ENCODE peak calls at places on chromosomes 3 and 15, in nine cellular contexts. M, Q, S, O, T, F, I, A and W are unnamed samples.

GRCh38 chr15:84983299-84983698 is 1.6 kb downstream of the PDE8A start:
- DNase-seq in M (no peak), Q (no peak), S (no peak), O (no peak), T (no peak), F (no peak), I (no peak), A (no peak), W (no peak)

GRCh38 chr3:50567386-50568182 is at the start of gene C3orf18:
- DNase-seq in M (peak), Q (peak), S (peak), O (peak), T (peak), F (peak), I (peak), A (peak), W (peak)

GRCh38 chr3:133097214-133097613 is 59.0 kb downstream of the TMEM108 start:
- DNase-seq in M (no peak), Q (no peak), S (no peak), O (peak), T (no peak), F (peak), I (peak), A (no peak), W (no peak)

GRCh38 chr3:184481924-184482671 is 79.5 kb upstream of the EPHB3 start:
- DNase-seq in M (no peak), Q (no peak), S (no peak), O (no peak), T (no peak), F (no peak), I (no peak), A (no peak), W (no peak)

GRCh38 chr3:95200384-95200783 is 1137.5 kb downstream of the NSUN3 start:
- DNase-seq in M (no peak), Q (no peak), S (no peak), O (no peak), T (no peak), F (no peak), I (no peak), A (no peak), W (no peak)

GRCh38 chr15:70854669-70854976 is 666 bp upstream of the LARP6 start:
- DNase-seq in M (no peak), Q (no peak), S (no peak), O (peak), T (no peak), F (peak), I (peak), A (no peak), W (peak)

GRCh38 chr3:129577925-129578742 is 28.3 kb downstream of the PLXND1 start:
- DNase-seq in M (no peak), Q (no peak), S (no peak), O (no peak), T (no peak), F (no peak), I (no peak), A (no peak), W (no peak)

GRCh38 chr3:191066669-191067068 is 132.4 kb upstream of the OSTN start:
- DNase-seq in M (no peak), Q (no peak), S (no peak), O (peak), T (no peak), F (peak), I (peak), A (no peak), W (peak)

GRCh38 chr15:63918901-63919348 is 85.2 kb upstream of the HERC1 start:
- DNase-seq in M (no peak), Q (no peak), S (no peak), O (no peak), T (no peak), F (no peak), I (no peak), A (no peak), W (no peak)

GRCh38 chr3:16813336-16813735 is 71.4 kb upstream of the PLCL2 start:
- DNase-seq in M (no peak), Q (no peak), S (no peak), O (no peak), T (no peak), F (peak), I (no peak), A (no peak), W (no peak)

GRCh38 chr15:74531144-74531811 is 9.7 kb upstream of the ARID3B start:
- DNase-seq in M (no peak), Q (no peak), S (no peak), O (peak), T (peak), F (peak), I (peak), A (no peak), W (no peak)

GRCh38 chr15:24956131-24956838 is 1.5 kb downstream of the SNRPN start:
- DNase-seq in M (peak), Q (peak), S (peak), O (peak), T (peak), F (peak), I (peak), A (peak), W (peak)

GRCh38 chr3:164332856-164333802 is 745.2 kb downstream of the SI start:
- DNase-seq in M (no peak), Q (no peak), S (no peak), O (no peak), T (peak), F (no peak), I (peak), A (no peak), W (no peak)

GRCh38 chr15:28019594-28020320 is 79.4 kb downstream of the OCA2 start:
- DNase-seq in M (no peak), Q (peak), S (no peak), O (no peak), T (peak), F (no peak), I (no peak), A (no peak), W (no peak)

GRCh38 chr3:159839561-159840379 is 148.9 kb upstream of the IL12A start:
- DNase-seq in M (no peak), Q (peak), S (no peak), O (no peak), T (peak), F (no peak), I (no peak), A (no peak), W (no peak)

GRCh38 chr15:88704791-88705768 is 66.3 kb downstream of the ISG20 start:
- DNase-seq in M (peak), Q (no peak), S (no peak), O (peak), T (peak), F (peak), I (peak), A (no peak), W (no peak)

GRCh38 chr15:70036585-70037343 is 61.0 kb downstream of the TLE3 start:
- DNase-seq in M (no peak), Q (no peak), S (no peak), O (no peak), T (no peak), F (no peak), I (no peak), A (peak), W (peak)

GRCh38 chr3:75136100-75136897 is 521.8 kb upstream of the CNTN3 start:
- DNase-seq in M (no peak), Q (no peak), S (no peak), O (no peak), T (no peak), F (no peak), I (no peak), A (no peak), W (no peak)

GRCh38 chr3:75138345-75138744 is 523.9 kb upstream of the CNTN3 start:
- DNase-seq in M (no peak), Q (no peak), S (no peak), O (no peak), T (no peak), F (no peak), I (no peak), A (no peak), W (no peak)

GRCh38 chr3:75144396-75144795 is 519.7 kb upstream of the FRG2C start:
- DNase-seq in M (no peak), Q (no peak), S (no peak), O (no peak), T (no peak), F (no peak), I (no peak), A (no peak), W (no peak)

GRCh38 chr3:75140904-75141615 is 523.1 kb upstream of the FRG2C start:
- DNase-seq in M (no peak), Q (no peak), S (no peak), O (no peak), T (no peak), F (no peak), I (no peak), A (no peak), W (peak)
- TF ChIP-seq CTCF in M (no peak), Q (no peak), S (no peak), O (no peak), T (peak), F (no peak), I (no peak), A (no peak), W (no peak)

DNA sequence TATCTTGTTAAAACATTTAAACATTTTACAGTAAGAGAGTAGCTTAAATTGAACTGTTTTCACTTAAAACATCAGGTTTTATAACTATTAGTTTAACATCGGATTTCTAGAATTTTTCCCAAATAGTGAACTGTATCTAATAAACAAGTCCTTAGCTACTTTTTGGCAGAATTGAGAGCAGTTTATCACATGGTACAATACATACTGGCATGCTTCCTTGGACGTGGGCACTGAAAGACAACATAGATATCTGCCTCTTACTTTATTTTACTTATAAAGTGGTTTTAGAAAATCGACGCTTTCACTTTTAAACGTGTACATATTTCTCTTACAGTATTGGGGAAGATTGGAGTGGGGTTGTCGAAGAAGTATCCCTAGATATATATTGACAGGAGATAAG is 52.8 kb downstream of the OPA1 start:
- DNase-seq in M (no peak), Q (no peak), S (no peak), O (peak), T (no peak), F (no peak), I (peak), A (no peak), W (no peak)
- TF ChIP-seq CTCF in M (no peak), Q (no peak), S (no peak), O (no peak), T (no peak), F (no peak), I (no peak), A (no peak), W (no peak)

GRCh38 chr3:8959683-8960082 is 3.6 kb downstream of the RAD18 start:
- DNase-seq in M (no peak), Q (no peak), S (no peak), O (no peak), T (no peak), F (no peak), I (no peak), A (no peak), W (no peak)

GRCh38 chr3:8952130-8952529 is 11.1 kb downstream of the RAD18 start:
- DNase-seq in M (no peak), Q (no peak), S (no peak), O (no peak), T (no peak), F (no peak), I (no peak), A (no peak), W (no peak)

GRCh38 chr3:8953336-8953735 is 9.9 kb downstream of the RAD18 start:
- DNase-seq in M (no peak), Q (no peak), S (no peak), O (no peak), T (no peak), F (no peak), I (no peak), A (no peak), W (no peak)

DNA sequence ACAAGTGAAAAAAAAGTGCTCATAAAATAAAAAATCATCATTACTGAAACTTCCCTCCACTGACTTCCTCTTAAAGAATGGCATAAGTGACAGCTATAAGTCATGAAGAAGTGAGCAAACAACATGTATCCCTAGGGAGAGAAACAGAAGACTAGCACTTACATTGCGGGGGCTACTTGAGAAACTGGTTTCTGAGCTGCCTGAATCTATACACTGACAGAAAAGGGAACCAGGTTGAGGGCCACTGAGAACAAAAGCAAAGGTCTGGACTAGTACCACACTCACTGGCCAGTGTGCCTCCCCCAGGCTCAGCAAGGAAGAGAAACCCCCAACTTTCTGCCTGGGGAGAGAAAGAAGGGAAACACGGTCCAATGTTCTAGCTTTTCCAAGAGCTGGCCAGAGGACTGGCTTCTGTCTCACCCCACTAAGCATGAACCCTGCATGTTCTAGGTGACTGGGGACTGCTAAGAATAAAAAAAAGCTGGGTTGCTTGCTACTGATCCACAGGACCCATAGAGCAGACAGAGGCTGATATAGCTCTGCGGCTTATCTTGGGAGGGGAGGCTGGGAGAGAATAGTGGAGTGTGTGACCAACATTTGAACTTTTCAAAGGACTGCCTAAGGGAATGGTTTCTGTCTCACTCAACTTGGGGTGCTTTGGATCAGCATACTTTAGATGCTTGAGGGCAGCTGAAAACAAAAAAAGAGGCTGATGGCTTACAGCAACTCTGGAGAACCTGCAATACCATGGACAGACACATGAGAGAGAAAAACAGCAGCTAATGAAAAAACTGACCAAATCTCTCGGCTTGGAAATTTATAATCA is 8.1 kb downstream of the RAD18 start:
- DNase-seq in M (no peak), Q (no peak), S (no peak), O (peak), T (no peak), F (no peak), I (peak), A (no peak), W (no peak)
- TF ChIP-seq CTCF in M (peak), Q (peak), S (no peak), O (peak), T (no peak), F (no peak), I (no peak), A (no peak), W (no peak)

GRCh38 chr3:65907232-65908130 is 131.2 kb downstream of the MAGI1 start:
- DNase-seq in M (no peak), Q (no peak), S (no peak), O (no peak), T (no peak), F (no peak), I (no peak), A (no peak), W (no peak)
- TF ChIP-seq CTCF in M (no peak), Q (no peak), S (no peak), O (no peak), T (peak), F (no peak), I (no peak), A (no peak), W (no peak)

GRCh38 chr15:90233701-90234518 is at the start of the genes CIB1 and GDPGP1:
- DNase-seq in M (peak), Q (peak), S (peak), O (peak), T (peak), F (peak), I (peak), A (peak), W (peak)

GRCh38 chr15:90231028-90232017 is 2.4 kb downstream of the CIB1 start:
- DNase-seq in M (no peak), Q (no peak), S (no peak), O (no peak), T (no peak), F (no peak), I (no peak), A (no peak), W (no peak)

GRCh38 chr15:90232196-90232595 is 1.5 kb downstream of the CIB1 start:
- DNase-seq in M (no peak), Q (no peak), S (no peak), O (no peak), T (no peak), F (peak), I (no peak), A (no peak), W (no peak)

GRCh38 chr15:90234519-90234988 is 545 bp downstream of the GDPGP1 start:
- DNase-seq in M (no peak), Q (no peak), S (no peak), O (peak), T (no peak), F (peak), I (peak), A (no peak), W (peak)

DNA sequence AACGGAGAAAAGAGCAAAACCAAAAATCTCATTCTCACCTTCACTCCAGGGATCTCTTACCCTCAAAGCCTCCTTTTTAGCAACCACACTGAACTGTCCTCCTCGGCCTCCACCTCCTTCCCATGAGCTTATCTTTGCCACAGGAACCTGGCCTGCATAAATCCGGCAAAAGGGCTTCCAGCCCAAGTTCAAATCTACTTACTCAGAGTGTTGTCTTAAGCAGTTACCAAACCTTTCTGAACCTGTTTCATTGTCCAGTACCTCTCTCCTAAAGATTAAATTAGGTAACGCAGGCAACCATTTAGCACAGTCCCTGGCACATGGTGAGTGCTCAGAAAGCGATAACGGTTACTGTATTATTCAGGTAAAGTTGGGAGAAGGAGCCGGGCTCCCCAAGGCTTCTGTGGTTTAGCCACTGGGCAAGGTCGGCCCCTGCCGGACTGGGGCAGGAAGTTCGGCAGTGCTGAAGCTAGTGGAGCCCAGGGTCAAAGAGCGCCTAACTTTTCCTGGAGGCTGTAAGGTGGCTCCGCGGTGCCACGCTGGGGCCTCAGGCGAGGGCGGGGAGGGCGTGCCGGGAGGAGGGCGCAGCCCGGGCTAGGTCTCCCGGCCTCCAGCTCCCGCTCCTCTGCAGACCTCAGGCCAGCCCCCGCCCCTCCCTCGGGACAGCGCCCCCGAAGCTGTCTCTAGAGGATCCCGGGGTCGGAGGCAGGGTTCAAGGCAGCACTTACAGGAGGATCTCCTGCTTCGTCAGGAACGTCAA is 620 bp downstream of the CIB1 start:
- DNase-seq in M (peak), Q (peak), S (no peak), O (peak), T (peak), F (peak), I (peak), A (peak), W (peak)
- TF ChIP-seq CTCF in M (peak), Q (no peak), S (peak), O (peak), T (peak), F (peak), I (peak), A (peak), W (peak)